ENCODE peak calls at places on chromosome 2, in nine cellular contexts. G is epithelial cell of esophagus, E is Peyer's patch, Q is bronchial epithelial cell, Y is AG10803, S is testis, M is IMR-90, J is psoas muscle, A is cardiac fibroblast. L is an unnamed sample.

GRCh38 chr2:86298411-86299390 is 38.7 kb downstream of the REEP1 start:
- DNase-seq in E (no peak), S (no peak), A (peak), G (no peak), M (no peak), Q (no peak), Y (peak), J (no peak), L (no peak)

GRCh38 chr2:106057206-106057605 is 136.9 kb downstream of the UXS1 start:
- DNase-seq in G (peak), E (no peak), Y (no peak), S (no peak), A (no peak), J (no peak), Q (peak), M (no peak), L (no peak)

GRCh38 chr2:29323961-29324360 is 208.7 kb downstream of the CLIP4 start:
- DNase-seq in Y (peak), A (peak), S (no peak), G (no peak), M (peak), E (no peak), Q (no peak), J (no peak), L (no peak)

GRCh38 chr2:162839419-162839818 is 852 bp upstream of the KCNH7 start:
- DNase-seq in G (no peak), J (no peak), E (no peak), Y (no peak), S (no peak), M (no peak), Q (no peak), A (no peak), L (no peak)

GRCh38 chr2:148244593-148245292 is 223.9 kb downstream of the MBD5 start:
- DNase-seq in S (no peak), J (no peak), E (no peak), Q (peak), Y (peak), G (peak), M (peak), A (peak), L (peak)

GRCh38 chr2:128425731-128426620 is 107.3 kb upstream of the HS6ST1 start:
- DNase-seq in E (no peak), Y (peak), J (no peak), A (no peak), Q (peak), M (peak), G (peak), S (peak), L (no peak)

GRCh38 chr2:45674035-45674791 is 22.7 kb downstream of the PRKCE start:
- DNase-seq in E (no peak), Q (peak), J (no peak), M (peak), A (peak), S (no peak), G (no peak), Y (peak), L (no peak)

GRCh38 chr2:143183804-143184463 is 54.7 kb downstream of the ARHGAP15 start:
- DNase-seq in Y (no peak), J (no peak), S (no peak), Q (no peak), A (no peak), M (no peak), G (no peak), E (no peak), L (no peak)

GRCh38 chr2:238860966-238861730 is 13.3 kb downstream of the TWIST2 start:
- DNase-seq in Q (no peak), M (no peak), S (no peak), G (no peak), E (no peak), A (no peak), Y (peak), J (no peak), L (no peak)

GRCh38 chr2:118669639-118670038 is 177.8 kb downstream of the EN1 start:
- DNase-seq in E (no peak), Q (no peak), A (peak), M (no peak), J (no peak), S (no peak), Y (peak), G (no peak), L (no peak)

GRCh38 chr2:222318026-222318711 is 19.4 kb upstream of the PAX3 start:
- DNase-seq in G (peak), E (no peak), J (peak), A (peak), M (peak), Q (peak), Y (peak), S (peak), L (peak)

GRCh38 chr2:61434314-61434713 is 36.6 kb downstream of the USP34 start:
- DNase-seq in E (no peak), A (no peak), S (no peak), M (no peak), Y (peak), G (no peak), Q (no peak), J (peak), L (no peak)

GRCh38 chr2:170481201-170481600 is 233.9 kb upstream of the SP5 start:
- DNase-seq in A (no peak), E (no peak), G (no peak), Q (no peak), S (no peak), Y (no peak), J (no peak), M (no peak), L (no peak)

GRCh38 chr2:12970861-12971260 is 254.1 kb downstream of the TRIB2 start:
- DNase-seq in E (no peak), J (no peak), S (no peak), M (peak), Y (peak), A (peak), G (peak), Q (peak), L (no peak)

GRCh38 chr2:24304098-24304497 is 56.2 kb downstream of the ITSN2 start:
- DNase-seq in A (peak), Q (peak), G (peak), S (peak), E (no peak), Y (peak), J (peak), M (peak), L (peak)

GRCh38 chr2:219769044-219770030 is 141.9 kb downstream of the SLC4A3 start:
- DNase-seq in G (peak), A (peak), M (peak), S (peak), Y (peak), E (no peak), Q (peak), J (peak), L (peak)

GRCh38 chr2:166651080-166651675 is 157.1 kb upstream of the SCN7A start:
- DNase-seq in S (no peak), G (no peak), Q (peak), E (no peak), A (peak), J (no peak), Y (no peak), M (peak), L (peak)

GRCh38 chr2:8146329-8147048 is 535.4 kb upstream of the ID2 start:
- DNase-seq in G (no peak), Q (no peak), Y (no peak), A (peak), S (peak), E (no peak), J (no peak), M (no peak), L (no peak)

GRCh38 chr2:164840458-164840929 is 1.1 kb downstream of the COBLL1 start:
- DNase-seq in E (peak), A (peak), M (no peak), S (peak), G (peak), Y (no peak), Q (no peak), J (peak), L (no peak)

GRCh38 chr2:8414946-8415869 is 266.6 kb upstream of the ID2 start:
- DNase-seq in J (no peak), Y (no peak), Q (no peak), S (no peak), M (no peak), A (no peak), G (no peak), E (no peak), L (no peak)

GRCh38 chr2:118094503-118094902 is 6.2 kb downstream of the INSIG2 start:
- DNase-seq in G (no peak), Y (no peak), M (no peak), J (no peak), S (no peak), A (no peak), Q (no peak), E (no peak), L (peak)

GRCh38 chr2:209208211-209208610 is 215.6 kb upstream of the MAP2 start:
- DNase-seq in G (peak), Q (peak), J (peak), E (no peak), A (peak), S (peak), M (no peak), Y (no peak), L (peak)

GRCh38 chr2:213246665-213247281 is 37.5 kb upstream of the SPAG16 start:
- DNase-seq in M (peak), S (peak), A (peak), J (no peak), G (peak), Q (peak), Y (peak), E (peak), L (no peak)

GRCh38 chr2:171541202-171541884 is 19.1 kb downstream of the CYBRD1 start:
- DNase-seq in S (peak), Y (no peak), Q (no peak), E (no peak), M (no peak), G (peak), A (no peak), J (no peak), L (no peak)

GRCh38 chr2:139271149-139271548 is 491.0 kb upstream of the NXPH2 start:
- DNase-seq in S (no peak), G (no peak), E (no peak), Y (no peak), Q (no peak), J (no peak), M (no peak), A (no peak), L (no peak)

GRCh38 chr2:230850358-230850658 is 14.4 kb upstream of the ITM2C start:
- DNase-seq in Y (no peak), M (no peak), Q (no peak), E (no peak), S (no peak), J (no peak), G (no peak), A (no peak), L (no peak)
- TF ChIP-seq CTCF in Y (no peak), M (no peak), Q (no peak), E (no peak), S (no peak), J (no peak), G (no peak), A (no peak), L (no peak)

GRCh38 chr2:120730053-120730439 is 5.6 kb upstream of the GLI2 start:
- DNase-seq in S (no peak), A (no peak), J (no peak), E (no peak), M (no peak), Q (no peak), G (no peak), Y (no peak), L (no peak)

GRCh38 chr2:120726245-120726644 is 9.4 kb upstream of the GLI2 start:
- DNase-seq in Q (no peak), G (no peak), M (no peak), Y (no peak), S (no peak), E (no peak), J (no peak), A (no peak), L (no peak)

GRCh38 chr2:120731175-120731574 is 4.5 kb upstream of the GLI2 start:
- DNase-seq in M (no peak), E (no peak), A (no peak), S (peak), G (no peak), J (no peak), Q (no peak), Y (no peak), L (no peak)

GRCh38 chr2:120732506-120733237 is 3.0 kb upstream of the GLI2 start:
- DNase-seq in E (no peak), J (no peak), S (peak), Q (no peak), M (no peak), G (no peak), Y (no peak), A (no peak), L (no peak)

GRCh38 chr2:120729410-120730052 is 6.1 kb upstream of the GLI2 start:
- DNase-seq in A (peak), S (peak), Y (peak), Q (peak), E (no peak), J (no peak), M (peak), G (peak), L (no peak)
- H3K4me3 ChIP-seq in A (no peak), S (no peak), Y (no peak), Q (no peak), E (no peak), J (no peak), M (no peak), G (no peak), L (no peak)

DNA sequence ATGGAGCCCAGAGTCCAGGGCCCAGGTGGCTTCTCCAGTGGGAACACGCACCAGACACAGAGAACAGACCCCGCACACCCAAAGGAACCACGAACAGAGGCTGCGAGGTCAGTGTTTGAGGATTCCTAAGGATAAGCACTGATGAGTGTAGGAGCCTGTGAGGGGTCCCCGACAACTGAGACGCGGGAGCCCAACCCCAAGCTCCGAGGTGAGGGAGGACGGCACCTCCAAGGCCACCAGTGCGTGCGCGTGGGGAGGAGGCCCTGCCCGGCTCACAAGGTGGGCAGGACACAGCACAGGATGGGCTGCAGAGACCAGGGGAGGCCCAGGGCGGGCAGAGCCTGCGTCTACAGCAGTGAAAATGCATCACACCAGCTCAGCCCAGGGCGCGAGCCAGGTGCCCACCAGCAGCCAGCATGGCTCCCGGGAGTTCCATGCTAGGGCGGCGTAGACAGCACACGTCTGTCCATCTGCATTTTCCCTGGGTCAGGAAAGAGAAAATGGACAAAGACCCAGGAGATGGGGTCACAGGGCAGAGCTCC is 189.1 kb downstream of the EIPR1 start:
- DNase-seq in Y (no peak), E (no peak), J (no peak), S (no peak), A (no peak), G (no peak), Q (no peak), M (no peak), L (no peak)
- TF ChIP-seq CTCF in Y (no peak), E (no peak), J (no peak), S (no peak), A (no peak), G (no peak), Q (no peak), M (no peak), L (no peak)

DNA sequence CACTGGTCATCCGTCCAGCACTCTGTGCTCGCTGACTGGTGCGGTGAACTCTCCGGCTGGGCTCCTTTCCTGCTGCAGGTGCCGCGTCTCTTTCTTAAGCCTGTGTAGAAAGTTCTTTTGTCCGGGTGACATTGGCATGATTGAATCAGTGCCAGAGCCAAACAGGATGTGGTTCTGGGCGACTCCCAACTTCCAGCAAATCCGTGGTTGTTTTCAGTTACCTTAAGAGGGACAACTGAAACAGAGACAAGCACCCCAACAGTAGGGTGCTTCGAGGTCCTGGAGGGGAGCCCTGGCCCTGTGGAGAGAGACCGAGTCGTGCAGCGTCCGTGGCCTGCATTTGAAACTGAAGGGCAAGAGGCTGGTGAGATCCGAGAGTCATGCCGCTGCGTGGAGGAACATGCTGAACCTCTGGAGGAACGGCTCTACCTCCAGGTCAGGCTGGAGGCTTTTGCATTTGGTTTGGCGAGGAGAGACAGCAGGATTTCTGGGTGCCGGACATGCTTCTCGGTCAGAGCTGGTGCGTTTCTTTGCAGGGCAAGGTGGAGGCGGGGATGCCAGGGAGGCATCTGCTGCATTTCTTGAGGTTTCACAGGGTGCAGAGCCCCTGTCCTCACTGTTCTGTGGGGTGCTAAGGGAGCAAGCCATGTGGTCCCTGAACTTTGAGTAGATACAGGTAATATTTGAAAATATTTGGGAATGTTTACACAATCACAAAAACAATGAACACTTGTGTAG is 26.8 kb downstream of the SH3BP4 start:
- DNase-seq in Q (peak), M (peak), J (no peak), A (peak), S (no peak), E (no peak), Y (peak), G (peak), L (no peak)
- H3K4me3 ChIP-seq in Q (no peak), M (no peak), J (no peak), A (no peak), S (no peak), E (no peak), Y (no peak), G (no peak), L (no peak)

DNA sequence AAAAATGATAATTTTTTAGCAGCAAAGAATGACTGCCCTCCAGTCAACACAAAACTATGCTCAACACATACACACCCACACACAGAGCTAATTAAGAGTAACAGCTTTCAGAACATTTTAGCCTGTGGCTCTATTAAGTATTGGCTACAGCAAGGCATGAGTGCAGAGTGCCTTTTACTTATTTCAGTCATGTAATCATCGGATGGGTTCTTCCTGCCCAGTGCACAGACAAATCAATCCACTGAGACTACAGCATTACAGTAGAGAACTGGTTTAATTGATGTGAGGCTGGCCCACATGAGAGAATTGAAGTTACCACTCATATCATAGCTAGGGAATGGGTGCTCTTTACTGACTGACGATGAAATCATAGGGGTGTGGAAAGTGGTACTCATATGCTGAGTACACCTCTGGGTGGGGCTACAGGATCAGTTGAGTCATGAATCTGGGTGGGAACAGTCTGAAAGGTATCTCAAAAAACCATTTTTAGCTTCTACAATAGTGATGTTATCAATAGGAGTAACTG is 241.0 kb downstream of the FSIP2 start:
- DNase-seq in S (no peak), E (no peak), A (peak), G (peak), Y (no peak), Q (peak), J (no peak), M (no peak), L (no peak)
- TF ChIP-seq CTCF in S (no peak), E (no peak), A (no peak), G (peak), Y (no peak), Q (no peak), J (no peak), M (no peak), L (no peak)

GRCh38 chr2:152097291-152098032 is 1.4 kb downstream of the CACNB4 start:
- DNase-seq in Q (peak), M (peak), E (no peak), Y (peak), G (peak), A (peak), S (peak), J (no peak), L (no peak)

GRCh38 chr2:152098798-152099654 is at the start of gene CACNB4:
- DNase-seq in A (peak), Q (no peak), G (peak), Y (peak), J (peak), E (no peak), S (peak), M (no peak), L (no peak)

GRCh38 chr2:152098033-152098797 is 629 bp downstream of the CACNB4 start:
- DNase-seq in A (peak), Y (no peak), Q (no peak), G (peak), S (peak), J (peak), M (no peak), E (no peak), L (no peak)

GRCh38 chr2:152100961-152101360 is 2.1 kb upstream of the CACNB4 start:
- DNase-seq in Q (no peak), M (no peak), A (no peak), J (no peak), E (no peak), G (no peak), S (no peak), Y (no peak), L (no peak)

DNA sequence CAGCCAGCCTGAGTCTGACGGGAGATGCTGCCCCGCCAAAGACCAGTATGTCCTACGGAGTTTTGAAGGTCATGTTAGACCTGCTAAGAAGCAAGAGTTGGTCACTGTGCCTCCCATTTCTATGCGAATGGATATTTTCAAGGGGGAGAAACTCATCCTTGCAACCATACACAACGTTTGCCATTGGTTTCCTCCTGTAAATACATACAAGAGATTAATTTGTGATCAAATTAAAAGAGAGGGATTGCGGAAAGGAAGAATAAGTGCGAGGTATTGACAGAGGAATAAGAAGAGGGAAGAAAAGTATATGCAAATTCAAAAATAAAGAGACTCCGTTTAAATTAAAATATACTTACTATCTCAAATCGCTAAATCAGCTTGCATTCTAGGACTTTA is 809 bp upstream of the CACNB4 start:
- DNase-seq in J (no peak), E (no peak), A (no peak), G (no peak), Y (no peak), S (no peak), M (no peak), Q (no peak), L (no peak)
- H3K4me3 ChIP-seq in J (peak), E (peak), A (no peak), G (no peak), Y (peak), S (peak), M (no peak), Q (no peak), L (peak)

GRCh38 chr2:41869542-41870256 is 178.1 kb upstream of the PKDCC start:
- DNase-seq in A (peak), M (peak), Y (peak), E (peak), Q (peak), S (peak), J (peak), G (peak), L (no peak)

GRCh38 chr2:41873102-41873501 is 174.7 kb upstream of the PKDCC start:
- DNase-seq in Q (no peak), J (no peak), G (no peak), Y (no peak), A (no peak), S (no peak), M (no peak), E (no peak), L (no peak)

GRCh38 chr2:41870257-41870570 is 177.6 kb upstream of the PKDCC start:
- DNase-seq in S (no peak), Q (no peak), E (no peak), Y (no peak), A (no peak), J (no peak), M (no peak), G (no peak), L (no peak)

GRCh38 chr2:41872646-41873045 is 175.2 kb upstream of the PKDCC start:
- DNase-seq in J (no peak), G (no peak), M (peak), A (peak), Q (no peak), E (no peak), Y (peak), S (peak), L (no peak)

GRCh38 chr2:41870948-41871522 is 176.8 kb upstream of the PKDCC start:
- DNase-seq in J (no peak), M (no peak), Q (no peak), E (no peak), S (no peak), G (no peak), Y (peak), A (no peak), L (no peak)
- TF ChIP-seq CTCF in J (peak), M (no peak), Q (no peak), E (peak), S (no peak), G (no peak), Y (peak), A (peak), L (peak)